ENCODE peak calls at places on chromosomes 16 and 17, in nine cellular contexts. J is thoracic aorta; E is NCI-H69; S is CD4-positive, alpha-beta T cell; K is HAP-1; A is ovary; L is NCI-H187 treated with DMSO at 0.1 percent for 48 hours; H is kidney tubule cell; O is T-helper 2 cell. C is an unnamed sample.

GRCh38 chr17:75031972-75032895 is 14.5 kb downstream of the ATP5PD start:
- DNase-seq in J (peak; percentile 71), E (peak; percentile 88), S (peak; percentile 56), K (peak; percentile 52), A (peak; percentile 88), L (peak; percentile 71), H (peak; percentile 65), O (peak; percentile 53), C (peak; percentile 83)

GRCh38 chr17:45160505-45161287 is 979 bp upstream of the HEXIM2 start:
- DNase-seq in J (no peak), E (peak; percentile 85), S (peak; percentile 67), K (peak; percentile 40), A (peak; percentile 74), L (no peak), H (peak; percentile 72), O (peak; percentile 57), C (peak; percentile 93)

GRCh38 chr17:50272246-50272645 is 2.0 kb upstream of the TMEM92 start:
- DNase-seq in J (no peak), E (no peak), S (peak; percentile 16), K (no peak), A (peak; percentile 58), L (no peak), H (no peak), O (no peak), C (peak; percentile 63)

GRCh38 chr17:44961921-44962350 is 6.2 kb downstream of the C1QL1 start:
- DNase-seq in J (no peak), E (peak; percentile 24), S (no peak), K (no peak), A (no peak), L (no peak), H (no peak), O (no peak), C (no peak)

GRCh38 chr17:17759164-17759563 is 77.6 kb downstream of the SREBF1 start:
- DNase-seq in J (no peak), E (no peak), S (no peak), K (no peak), A (no peak), L (no peak), H (no peak), O (no peak), C (no peak)

GRCh38 chr17:77370536-77370935 is 229.8 kb downstream of the SEC14L1 start:
- DNase-seq in J (no peak), E (no peak), S (no peak), K (no peak), A (no peak), L (no peak), H (no peak), O (no peak), C (peak; percentile 33)

GRCh38 chr17:57004944-57005579 is 27.1 kb downstream of the SCPEP1 start:
- DNase-seq in J (no peak), E (peak; percentile 41), S (no peak), K (no peak), A (no peak), L (no peak), H (no peak), O (no peak), C (no peak)

GRCh38 chr16:50836121-50836541 is 94.2 kb downstream of the CYLD start:
- DNase-seq in J (no peak), E (peak; percentile 15), S (no peak), K (peak; percentile 23), A (no peak), L (no peak), H (no peak), O (no peak), C (no peak)

GRCh38 chr17:45316271-45317112 is at the start of gene MAP3K14:
- DNase-seq in J (no peak), E (peak; percentile 90), S (peak; percentile 70), K (peak; percentile 24), A (peak; percentile 73), L (no peak), H (peak; percentile 78), O (peak; percentile 63), C (peak; percentile 97)

GRCh38 chr16:34801875-34802274 is 1342.5 kb downstream of the TP53TG3F start:
- DNase-seq in J (no peak), E (no peak), S (no peak), K (no peak), A (no peak), L (no peak), H (no peak), O (no peak), C (no peak)

GRCh38 chr16:29789775-29790182 is 772 bp upstream of the KIF22 start:
- DNase-seq in J (no peak), E (no peak), S (no peak), K (no peak), A (peak; percentile 29), L (no peak), H (peak; percentile 63), O (no peak), C (peak; percentile 81)

GRCh38 chr16:11439216-11439615 is 94.0 kb downstream of the RMI2 start:
- DNase-seq in J (no peak), E (peak; percentile 97), S (no peak), K (no peak), A (no peak), L (no peak), H (no peak), O (no peak), C (peak; percentile 10)

GRCh38 chr17:71098071-71098470 is 928.7 kb downstream of the KCNJ2 start:
- DNase-seq in J (no peak), E (no peak), S (no peak), K (no peak), A (no peak), L (no peak), H (no peak), O (no peak), C (no peak)

GRCh38 chr16:7518158-7518557 is 185.5 kb downstream of the RBFOX1 start:
- DNase-seq in J (no peak), E (no peak), S (no peak), K (no peak), A (no peak), L (no peak), H (no peak), O (no peak), C (no peak)

GRCh38 chr17:5619088-5619740 is 34.9 kb upstream of the NLRP1 start:
- DNase-seq in J (no peak), E (peak; percentile 12), S (no peak), K (no peak), A (no peak), L (peak; percentile 94), H (no peak), O (no peak), C (no peak)

GRCh38 chr16:470418-470817 is 45.0 kb downstream of the RAB11FIP3 start:
- DNase-seq in J (no peak), E (no peak), S (no peak), K (no peak), A (no peak), L (no peak), H (no peak), O (no peak), C (no peak)

GRCh38 chr17:63069245-63069644 is 103.2 kb downstream of the TANC2 start:
- DNase-seq in J (no peak), E (no peak), S (no peak), K (no peak), A (no peak), L (no peak), H (no peak), O (no peak), C (no peak)

GRCh38 chr16:25270577-25270976 is 12.9 kb upstream of the ZKSCAN2 start:
- DNase-seq in J (no peak), E (peak; percentile 84), S (no peak), K (no peak), A (no peak), L (no peak), H (no peak), O (no peak), C (no peak)